ENCODE peak calls at places on chromosomes 16 and 17, in six cellular contexts. A is K562, K is GM12878, Z is HepG2, G is HCT116, Y is H1. B is an unnamed sample.

GRCh38 chr17:39100530-39100929 is 50.9 kb downstream of the PLXDC1 start:
- DNase-seq in A (no peak), K (no peak), Z (no peak), G (no peak), Y (no peak), B (no peak)

GRCh38 chr17:29039764-29040598 is 3.0 kb upstream of the PIPOX start:
- DNase-seq in A (no peak), K (no peak), Z (no peak), G (no peak), Y (no peak), B (no peak)

GRCh38 chr17:41655611-41656111 is 31.3 kb upstream of the KRT17 start:
- DNase-seq in A (no peak), K (no peak), Z (no peak), G (no peak), Y (peak; percentile 71), B (peak; percentile 75)

GRCh38 chr16:89443727-89444084 is 46.7 kb downstream of the ANKRD11 start:
- DNase-seq in A (no peak), K (no peak), Z (no peak), G (no peak), Y (no peak), B (no peak)

GRCh38 chr17:37711113-37711512 is 33.7 kb downstream of the HNF1B start:
- DNase-seq in A (no peak), K (no peak), Z (peak; percentile 23), G (no peak), Y (no peak), B (no peak)

GRCh38 chr16:2841606-2842339 is 11.7 kb downstream of the ZG16B start:
- DNase-seq in A (no peak), K (no peak), Z (no peak), G (no peak), Y (no peak), B (no peak)

GRCh38 chr16:58026139-58026704 is 668 bp downstream of the MMP15 start:
- DNase-seq in A (peak; percentile 52), K (no peak), Z (no peak), G (no peak), Y (peak; percentile 72), B (peak; percentile 38)

GRCh38 chr16:3036726-3037315 is at the start of gene BICDL2:
- DNase-seq in A (peak; percentile 16), K (no peak), Z (no peak), G (no peak), Y (peak; percentile 90), B (peak; percentile 59)

DNA sequence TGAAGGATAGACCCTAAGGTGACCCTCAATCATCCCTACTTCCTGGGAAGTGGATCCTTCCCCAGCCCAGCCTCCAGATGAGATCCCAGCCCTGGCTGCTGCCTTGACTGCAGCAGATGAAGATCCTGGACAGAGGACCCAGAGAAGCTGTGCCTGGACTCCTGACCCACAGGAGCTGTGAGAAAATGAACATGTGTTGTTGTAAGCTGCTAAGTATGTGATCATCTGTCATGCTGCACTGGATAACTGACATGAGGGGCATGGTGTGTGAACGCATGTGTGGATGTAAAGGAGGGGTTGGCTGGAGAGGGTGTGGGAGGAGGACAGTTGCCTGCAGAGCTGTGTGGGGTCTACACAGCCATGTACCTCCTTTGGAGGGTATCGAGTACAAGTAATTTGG is 69.3 kb downstream of the SLC5A11 start:
- DNase-seq in A (no peak), K (no peak), Z (no peak), G (no peak), Y (no peak), B (no peak)
- TF ChIP-seq JUND in A (no peak), K (no peak), Z (no peak), G (no peak), Y (no peak), B (no peak)

DNA sequence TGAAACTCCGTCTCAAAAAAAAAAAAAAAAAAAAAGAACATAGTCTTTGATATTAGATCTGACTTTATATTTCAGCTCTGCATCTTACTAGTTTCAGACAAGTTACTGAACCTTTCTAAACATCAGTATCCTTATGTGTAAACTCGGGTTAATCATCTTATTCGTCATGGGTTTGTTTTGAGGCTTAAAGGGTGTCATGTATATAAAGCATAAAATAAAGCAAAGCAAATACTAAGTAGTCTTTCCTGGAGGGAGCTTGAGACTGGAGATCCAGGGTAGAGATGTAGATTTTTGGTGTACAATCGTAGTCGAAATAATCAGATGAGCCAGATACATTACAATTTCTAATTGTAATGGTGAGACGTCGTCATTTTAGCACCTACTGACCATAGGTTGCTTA is 7.8 kb downstream of the BCAS3 start:
- DNase-seq in A (no peak), K (no peak), Z (no peak), G (no peak), Y (no peak), B (no peak)
- TF ChIP-seq JUND in A (no peak), K (no peak), Z (no peak), G (no peak), Y (no peak), B (no peak)

GRCh38 chr16:86949116-86949515 is 368.1 kb downstream of the C16orf95 start:
- DNase-seq in A (no peak), K (no peak), Z (no peak), G (no peak), Y (no peak), B (no peak)

GRCh38 chr16:86946396-86946795 is 368.0 kb downstream of the FOXL1 start:
- DNase-seq in A (no peak), K (no peak), Z (peak; percentile 9), G (no peak), Y (no peak), B (no peak)

GRCh38 chr16:86945166-86945900 is 367.0 kb downstream of the FOXL1 start:
- DNase-seq in A (no peak), K (no peak), Z (no peak), G (no peak), Y (no peak), B (no peak)

GRCh38 chr16:86948046-86948445 is 369.1 kb downstream of the C16orf95 start:
- DNase-seq in A (no peak), K (no peak), Z (no peak), G (no peak), Y (no peak), B (no peak)

DNA sequence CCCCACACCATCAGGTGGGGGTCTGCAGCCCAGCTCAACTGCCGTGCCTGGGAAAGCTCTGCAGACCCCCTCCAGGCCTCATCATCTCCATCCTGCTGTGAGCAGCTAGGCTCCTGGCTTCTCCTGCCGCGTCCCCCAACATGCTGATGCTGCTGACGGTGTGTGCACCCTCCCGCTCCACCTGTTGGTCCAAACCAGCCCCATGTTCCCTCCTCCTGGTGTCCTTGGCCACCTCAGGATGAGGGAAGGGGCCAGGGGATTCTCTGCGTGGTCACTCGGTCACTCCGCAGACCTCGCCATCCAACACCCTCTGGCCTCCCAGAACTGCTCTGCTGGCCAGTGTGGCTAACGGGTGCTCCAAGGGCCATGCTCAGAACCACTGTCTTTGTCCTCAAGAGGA is 368.6 kb downstream of the FOXL1 start:
- DNase-seq in A (no peak), K (no peak), Z (no peak), G (no peak), Y (no peak), B (no peak)
- TF ChIP-seq JUND in A (no peak), K (no peak), Z (no peak), G (no peak), Y (no peak), B (no peak)

GRCh38 chr17:78687944-78688343 is 94.1 kb downstream of the CYTH1 start:
- DNase-seq in A (no peak), K (no peak), Z (no peak), G (no peak), Y (no peak), B (no peak)
- TF ChIP-seq JUND in A (no peak), K (no peak), Z (no peak), G (no peak), Y (no peak), B (no peak)

DNA sequence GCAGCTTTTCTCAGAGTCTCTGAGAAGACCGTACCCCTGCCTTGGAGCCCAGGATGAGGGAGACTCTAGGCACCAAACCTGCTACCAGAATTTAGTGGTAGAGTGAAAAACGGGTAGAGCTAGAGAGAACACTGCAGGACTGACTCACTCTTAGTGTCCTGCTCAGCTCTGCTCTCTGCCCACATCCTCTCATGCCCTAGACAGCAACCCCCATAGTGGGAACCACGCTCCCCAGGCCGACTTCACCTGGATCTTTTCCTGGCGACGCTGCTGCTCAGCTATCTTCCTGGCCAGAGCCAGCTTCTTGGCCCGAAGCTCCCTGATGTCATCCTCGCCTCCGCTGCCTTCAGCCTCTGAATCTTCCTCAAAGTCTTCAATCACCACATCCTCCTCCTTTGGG is 26.7 kb downstream of the HIC1 start:
- DNase-seq in A (no peak), K (no peak), Z (no peak), G (no peak), Y (no peak), B (no peak)
- TF ChIP-seq JUND in A (no peak), K (no peak), Z (no peak), G (no peak), Y (no peak), B (no peak)